ENCODE peak calls at places on chromosomes 2 and 18, in ten cellular contexts. One of them, this sample, is unnamed.

GRCh38 chr2:41595235-41595634 is 452.6 kb upstream of the PKDCC start:
- DNase-seq in PC-9: no peak
- DNase-seq in DMS153: no peak
- DNase-seq in IMR-90: no peak
- DNase-seq in lung microvascular endothelial cell: no peak
- DNase-seq in fibroblast of the aortic adventitia: peak; percentile 36
- DNase-seq in NCI-H1417 treated with DMSO at 0.1 percent for 48 hours: no peak
- DNase-seq in GM20000: no peak
- DNase-seq in psoas muscle: no peak
- DNase-seq in activated CD4-positive, alpha-beta T cell treated with anti-CD3 and anti-CD28 coated beads, Interleukin-2, amount 50 U/mL, for 1 hour: no peak
- DNase-seq in this sample: no peak

GRCh38 chr18:66495844-66496243 is 108.0 kb downstream of the CDH19 start:
- DNase-seq in fibroblast of the aortic adventitia: no peak
- DNase-seq in IMR-90: no peak
- DNase-seq in psoas muscle: peak; percentile 20
- DNase-seq in DMS153: no peak
- DNase-seq in GM20000: peak; percentile 14
- DNase-seq in lung microvascular endothelial cell: peak; percentile 79
- DNase-seq in PC-9: peak; percentile 55
- DNase-seq in activated CD4-positive, alpha-beta T cell treated with anti-CD3 and anti-CD28 coated beads, Interleukin-2, amount 50 U/mL, for 1 hour: no peak
- DNase-seq in NCI-H1417 treated with DMSO at 0.1 percent for 48 hours: peak; percentile 67
- DNase-seq in this sample: no peak

GRCh38 chr2:109438773-109439191 is 175.0 kb downstream of the SEPTIN10 start:
- DNase-seq in IMR-90: peak; percentile 86
- DNase-seq in activated CD4-positive, alpha-beta T cell treated with anti-CD3 and anti-CD28 coated beads, Interleukin-2, amount 50 U/mL, for 1 hour: no peak
- DNase-seq in lung microvascular endothelial cell: peak; percentile 51
- DNase-seq in psoas muscle: peak; percentile 63
- DNase-seq in fibroblast of the aortic adventitia: peak; percentile 83
- DNase-seq in NCI-H1417 treated with DMSO at 0.1 percent for 48 hours: no peak
- DNase-seq in PC-9: peak; percentile 19
- DNase-seq in DMS153: no peak
- DNase-seq in GM20000: no peak
- DNase-seq in this sample: no peak

GRCh38 chr2:172901913-172902312 is 166.3 kb downstream of the RAPGEF4 start:
- DNase-seq in NCI-H1417 treated with DMSO at 0.1 percent for 48 hours: no peak
- DNase-seq in IMR-90: no peak
- DNase-seq in GM20000: no peak
- DNase-seq in fibroblast of the aortic adventitia: no peak
- DNase-seq in psoas muscle: no peak
- DNase-seq in PC-9: no peak
- DNase-seq in DMS153: no peak
- DNase-seq in lung microvascular endothelial cell: no peak
- DNase-seq in activated CD4-positive, alpha-beta T cell treated with anti-CD3 and anti-CD28 coated beads, Interleukin-2, amount 50 U/mL, for 1 hour: no peak
- DNase-seq in this sample: no peak

GRCh38 chr2:47414682-47415458 is 11.9 kb downstream of the MSH2 start:
- DNase-seq in IMR-90: no peak
- DNase-seq in lung microvascular endothelial cell: no peak
- DNase-seq in fibroblast of the aortic adventitia: no peak
- DNase-seq in psoas muscle: no peak
- DNase-seq in GM20000: no peak
- DNase-seq in DMS153: no peak
- DNase-seq in PC-9: no peak
- DNase-seq in NCI-H1417 treated with DMSO at 0.1 percent for 48 hours: no peak
- DNase-seq in activated CD4-positive, alpha-beta T cell treated with anti-CD3 and anti-CD28 coated beads, Interleukin-2, amount 50 U/mL, for 1 hour: no peak
- DNase-seq in this sample: no peak

GRCh38 chr2:201257381-201257940 is 2.9 kb upstream of the CASP8 start:
- DNase-seq in lung microvascular endothelial cell: no peak
- DNase-seq in PC-9: peak; percentile 65
- DNase-seq in psoas muscle: peak; percentile 31
- DNase-seq in IMR-90: peak; percentile 5
- DNase-seq in DMS153: peak; percentile 61
- DNase-seq in GM20000: peak; percentile 53
- DNase-seq in activated CD4-positive, alpha-beta T cell treated with anti-CD3 and anti-CD28 coated beads, Interleukin-2, amount 50 U/mL, for 1 hour: peak; percentile 50
- DNase-seq in fibroblast of the aortic adventitia: no peak
- DNase-seq in NCI-H1417 treated with DMSO at 0.1 percent for 48 hours: no peak
- DNase-seq in this sample: peak; percentile 68

GRCh38 chr2:189521686-189522434 is 58.7 kb downstream of the SLC40A1 start:
- DNase-seq in PC-9: no peak
- DNase-seq in fibroblast of the aortic adventitia: peak; percentile 15
- DNase-seq in lung microvascular endothelial cell: no peak
- DNase-seq in activated CD4-positive, alpha-beta T cell treated with anti-CD3 and anti-CD28 coated beads, Interleukin-2, amount 50 U/mL, for 1 hour: no peak
- DNase-seq in NCI-H1417 treated with DMSO at 0.1 percent for 48 hours: no peak
- DNase-seq in psoas muscle: no peak
- DNase-seq in IMR-90: peak; percentile 56
- DNase-seq in DMS153: no peak
- DNase-seq in GM20000: no peak
- DNase-seq in this sample: no peak

GRCh38 chr2:160581448-160581847 is 87.8 kb upstream of the RBMS1 start:
- DNase-seq in fibroblast of the aortic adventitia: no peak
- DNase-seq in GM20000: no peak
- DNase-seq in IMR-90: no peak
- DNase-seq in DMS153: no peak
- DNase-seq in activated CD4-positive, alpha-beta T cell treated with anti-CD3 and anti-CD28 coated beads, Interleukin-2, amount 50 U/mL, for 1 hour: no peak
- DNase-seq in NCI-H1417 treated with DMSO at 0.1 percent for 48 hours: no peak
- DNase-seq in psoas muscle: no peak
- DNase-seq in PC-9: no peak
- DNase-seq in lung microvascular endothelial cell: peak; percentile 15
- DNase-seq in this sample: no peak

GRCh38 chr2:195318440-195319111 is 338.4 kb upstream of the SLC39A10 start:
- DNase-seq in lung microvascular endothelial cell: peak; percentile 50
- DNase-seq in PC-9: peak; percentile 19
- DNase-seq in fibroblast of the aortic adventitia: peak; percentile 69
- DNase-seq in NCI-H1417 treated with DMSO at 0.1 percent for 48 hours: no peak
- DNase-seq in psoas muscle: no peak
- DNase-seq in IMR-90: peak; percentile 37
- DNase-seq in DMS153: peak; percentile 57
- DNase-seq in GM20000: peak; percentile 42
- DNase-seq in activated CD4-positive, alpha-beta T cell treated with anti-CD3 and anti-CD28 coated beads, Interleukin-2, amount 50 U/mL, for 1 hour: peak; percentile 39
- DNase-seq in this sample: peak; percentile 13

GRCh38 chr2:191113761-191114160 is 37.0 kb downstream of the STAT4 start:
- DNase-seq in fibroblast of the aortic adventitia: no peak
- DNase-seq in DMS153: no peak
- DNase-seq in NCI-H1417 treated with DMSO at 0.1 percent for 48 hours: no peak
- DNase-seq in PC-9: no peak
- DNase-seq in psoas muscle: no peak
- DNase-seq in IMR-90: no peak
- DNase-seq in lung microvascular endothelial cell: no peak
- DNase-seq in GM20000: no peak
- DNase-seq in activated CD4-positive, alpha-beta T cell treated with anti-CD3 and anti-CD28 coated beads, Interleukin-2, amount 50 U/mL, for 1 hour: no peak
- DNase-seq in this sample: peak; percentile 45

GRCh38 chr2:164073053-164073757 is 337.4 kb upstream of the FIGN start:
- DNase-seq in activated CD4-positive, alpha-beta T cell treated with anti-CD3 and anti-CD28 coated beads, Interleukin-2, amount 50 U/mL, for 1 hour: no peak
- DNase-seq in lung microvascular endothelial cell: no peak
- DNase-seq in GM20000: no peak
- DNase-seq in DMS153: no peak
- DNase-seq in PC-9: no peak
- DNase-seq in NCI-H1417 treated with DMSO at 0.1 percent for 48 hours: no peak
- DNase-seq in IMR-90: no peak
- DNase-seq in psoas muscle: no peak
- DNase-seq in fibroblast of the aortic adventitia: no peak
- DNase-seq in this sample: no peak

GRCh38 chr2:138782378-138782777 is 2.2 kb upstream of the NXPH2 start:
- DNase-seq in PC-9: no peak
- DNase-seq in DMS153: no peak
- DNase-seq in lung microvascular endothelial cell: no peak
- DNase-seq in psoas muscle: no peak
- DNase-seq in activated CD4-positive, alpha-beta T cell treated with anti-CD3 and anti-CD28 coated beads, Interleukin-2, amount 50 U/mL, for 1 hour: no peak
- DNase-seq in fibroblast of the aortic adventitia: no peak
- DNase-seq in GM20000: no peak
- DNase-seq in NCI-H1417 treated with DMSO at 0.1 percent for 48 hours: no peak
- DNase-seq in IMR-90: no peak
- DNase-seq in this sample: no peak

GRCh38 chr2:20449501-20450200 is 2.8 kb downstream of the RHOB start:
- DNase-seq in DMS153: no peak
- DNase-seq in psoas muscle: no peak
- DNase-seq in activated CD4-positive, alpha-beta T cell treated with anti-CD3 and anti-CD28 coated beads, Interleukin-2, amount 50 U/mL, for 1 hour: no peak
- DNase-seq in IMR-90: peak; percentile 46
- DNase-seq in PC-9: no peak
- DNase-seq in fibroblast of the aortic adventitia: peak; percentile 60
- DNase-seq in lung microvascular endothelial cell: peak; percentile 51
- DNase-seq in NCI-H1417 treated with DMSO at 0.1 percent for 48 hours: no peak
- DNase-seq in GM20000: no peak
- DNase-seq in this sample: no peak

GRCh38 chr18:28185121-28185520 is 8.2 kb upstream of the CDH2 start:
- DNase-seq in NCI-H1417 treated with DMSO at 0.1 percent for 48 hours: no peak
- DNase-seq in IMR-90: no peak
- DNase-seq in PC-9: no peak
- DNase-seq in psoas muscle: no peak
- DNase-seq in activated CD4-positive, alpha-beta T cell treated with anti-CD3 and anti-CD28 coated beads, Interleukin-2, amount 50 U/mL, for 1 hour: no peak
- DNase-seq in GM20000: no peak
- DNase-seq in DMS153: no peak
- DNase-seq in fibroblast of the aortic adventitia: no peak
- DNase-seq in lung microvascular endothelial cell: no peak
- DNase-seq in this sample: no peak

GRCh38 chr2:18473241-18473841 is 87.1 kb downstream of the RDH14 start:
- DNase-seq in psoas muscle: peak; percentile 34
- DNase-seq in NCI-H1417 treated with DMSO at 0.1 percent for 48 hours: no peak
- DNase-seq in fibroblast of the aortic adventitia: peak; percentile 92
- DNase-seq in DMS153: no peak
- DNase-seq in GM20000: no peak
- DNase-seq in IMR-90: peak; percentile 96
- DNase-seq in activated CD4-positive, alpha-beta T cell treated with anti-CD3 and anti-CD28 coated beads, Interleukin-2, amount 50 U/mL, for 1 hour: no peak
- DNase-seq in lung microvascular endothelial cell: no peak
- DNase-seq in PC-9: no peak
- DNase-seq in this sample: no peak

GRCh38 chr2:224145751-224146355 is 106.8 kb upstream of the SERPINE2 start:
- DNase-seq in lung microvascular endothelial cell: peak; percentile 96
- DNase-seq in DMS153: no peak
- DNase-seq in IMR-90: peak; percentile 80
- DNase-seq in fibroblast of the aortic adventitia: peak; percentile 91
- DNase-seq in GM20000: no peak
- DNase-seq in psoas muscle: peak; percentile 16
- DNase-seq in PC-9: peak; percentile 36
- DNase-seq in activated CD4-positive, alpha-beta T cell treated with anti-CD3 and anti-CD28 coated beads, Interleukin-2, amount 50 U/mL, for 1 hour: no peak
- DNase-seq in NCI-H1417 treated with DMSO at 0.1 percent for 48 hours: no peak
- DNase-seq in this sample: no peak

GRCh38 chr2:78979380-78980238 is 45.9 kb upstream of the REG3G start:
- DNase-seq in IMR-90: no peak
- DNase-seq in PC-9: peak; percentile 27
- DNase-seq in lung microvascular endothelial cell: peak; percentile 40
- DNase-seq in activated CD4-positive, alpha-beta T cell treated with anti-CD3 and anti-CD28 coated beads, Interleukin-2, amount 50 U/mL, for 1 hour: no peak
- DNase-seq in GM20000: peak; percentile 50
- DNase-seq in NCI-H1417 treated with DMSO at 0.1 percent for 48 hours: no peak
- DNase-seq in DMS153: no peak
- DNase-seq in psoas muscle: peak; percentile 20
- DNase-seq in fibroblast of the aortic adventitia: peak; percentile 4
- DNase-seq in this sample: no peak

GRCh38 chr2:162221064-162221463 is 22.2 kb downstream of the FAP start:
- DNase-seq in fibroblast of the aortic adventitia: peak; percentile 77
- DNase-seq in DMS153: no peak
- DNase-seq in activated CD4-positive, alpha-beta T cell treated with anti-CD3 and anti-CD28 coated beads, Interleukin-2, amount 50 U/mL, for 1 hour: peak; percentile 44
- DNase-seq in lung microvascular endothelial cell: peak; percentile 65
- DNase-seq in PC-9: peak; percentile 41
- DNase-seq in psoas muscle: peak; percentile 65
- DNase-seq in GM20000: peak; percentile 73
- DNase-seq in NCI-H1417 treated with DMSO at 0.1 percent for 48 hours: no peak
- DNase-seq in IMR-90: peak; percentile 55
- DNase-seq in this sample: peak; percentile 18

GRCh38 chr18:68449292-68449691 is 265.6 kb downstream of the TMX3 start:
- DNase-seq in activated CD4-positive, alpha-beta T cell treated with anti-CD3 and anti-CD28 coated beads, Interleukin-2, amount 50 U/mL, for 1 hour: no peak
- DNase-seq in PC-9: no peak
- DNase-seq in DMS153: no peak
- DNase-seq in psoas muscle: no peak
- DNase-seq in fibroblast of the aortic adventitia: peak; percentile 90
- DNase-seq in lung microvascular endothelial cell: no peak
- DNase-seq in IMR-90: peak; percentile 86
- DNase-seq in NCI-H1417 treated with DMSO at 0.1 percent for 48 hours: no peak
- DNase-seq in GM20000: no peak
- DNase-seq in this sample: no peak

GRCh38 chr18:59695551-59695950 is 1.7 kb downstream of the CCBE1 start:
- DNase-seq in lung microvascular endothelial cell: no peak
- DNase-seq in PC-9: no peak
- DNase-seq in IMR-90: no peak
- DNase-seq in GM20000: no peak
- DNase-seq in DMS153: no peak
- DNase-seq in NCI-H1417 treated with DMSO at 0.1 percent for 48 hours: no peak
- DNase-seq in fibroblast of the aortic adventitia: no peak
- DNase-seq in psoas muscle: no peak
- DNase-seq in activated CD4-positive, alpha-beta T cell treated with anti-CD3 and anti-CD28 coated beads, Interleukin-2, amount 50 U/mL, for 1 hour: no peak
- DNase-seq in this sample: no peak

GRCh38 chr2:224722250-224722649 is 6.1 kb upstream of the CCDC195 start:
- DNase-seq in PC-9: peak; percentile 6
- DNase-seq in activated CD4-positive, alpha-beta T cell treated with anti-CD3 and anti-CD28 coated beads, Interleukin-2, amount 50 U/mL, for 1 hour: no peak
- DNase-seq in DMS153: no peak
- DNase-seq in psoas muscle: no peak
- DNase-seq in NCI-H1417 treated with DMSO at 0.1 percent for 48 hours: no peak
- DNase-seq in GM20000: no peak
- DNase-seq in fibroblast of the aortic adventitia: peak; percentile 6
- DNase-seq in IMR-90: peak; percentile 26
- DNase-seq in lung microvascular endothelial cell: no peak
- DNase-seq in this sample: no peak

GRCh38 chr2:72115361-72116080 is 32.1 kb downstream of the CYP26B1 start:
- DNase-seq in NCI-H1417 treated with DMSO at 0.1 percent for 48 hours: no peak
- DNase-seq in activated CD4-positive, alpha-beta T cell treated with anti-CD3 and anti-CD28 coated beads, Interleukin-2, amount 50 U/mL, for 1 hour: no peak
- DNase-seq in psoas muscle: peak; percentile 70
- DNase-seq in GM20000: no peak
- DNase-seq in DMS153: no peak
- DNase-seq in PC-9: peak; percentile 99
- DNase-seq in lung microvascular endothelial cell: peak; percentile 18
- DNase-seq in IMR-90: peak; percentile 73
- DNase-seq in fibroblast of the aortic adventitia: peak; percentile 87
- DNase-seq in this sample: no peak

GRCh38 chr2:110115291-110116032 is at the start of gene MALL:
- DNase-seq in NCI-H1417 treated with DMSO at 0.1 percent for 48 hours: no peak
- DNase-seq in lung microvascular endothelial cell: peak; percentile 77
- DNase-seq in fibroblast of the aortic adventitia: peak; percentile 60
- DNase-seq in DMS153: peak; percentile 56
- DNase-seq in PC-9: peak; percentile 77
- DNase-seq in IMR-90: no peak
- DNase-seq in activated CD4-positive, alpha-beta T cell treated with anti-CD3 and anti-CD28 coated beads, Interleukin-2, amount 50 U/mL, for 1 hour: no peak
- DNase-seq in GM20000: no peak
- DNase-seq in psoas muscle: no peak
- DNase-seq in this sample: no peak

GRCh38 chr2:27356056-27356381 is 545 bp downstream of the GTF3C2 start:
- DNase-seq in psoas muscle: peak; percentile 61
- DNase-seq in GM20000: no peak
- DNase-seq in lung microvascular endothelial cell: peak; percentile 68
- DNase-seq in DMS153: no peak
- DNase-seq in fibroblast of the aortic adventitia: peak; percentile 43
- DNase-seq in IMR-90: peak; percentile 53
- DNase-seq in activated CD4-positive, alpha-beta T cell treated with anti-CD3 and anti-CD28 coated beads, Interleukin-2, amount 50 U/mL, for 1 hour: no peak
- DNase-seq in PC-9: peak; percentile 63
- DNase-seq in NCI-H1417 treated with DMSO at 0.1 percent for 48 hours: no peak
- DNase-seq in this sample: no peak

GRCh38 chr2:222264791-222265320 is 33.9 kb downstream of the PAX3 start:
- DNase-seq in GM20000: no peak
- DNase-seq in PC-9: no peak
- DNase-seq in DMS153: no peak
- DNase-seq in activated CD4-positive, alpha-beta T cell treated with anti-CD3 and anti-CD28 coated beads, Interleukin-2, amount 50 U/mL, for 1 hour: no peak
- DNase-seq in IMR-90: no peak
- DNase-seq in lung microvascular endothelial cell: no peak
- DNase-seq in NCI-H1417 treated with DMSO at 0.1 percent for 48 hours: no peak
- DNase-seq in psoas muscle: no peak
- DNase-seq in fibroblast of the aortic adventitia: no peak
- DNase-seq in this sample: no peak

GRCh38 chr2:72913531-72914225 is 3.6 kb upstream of the EMX1 start:
- DNase-seq in IMR-90: no peak
- DNase-seq in lung microvascular endothelial cell: no peak
- DNase-seq in DMS153: no peak
- DNase-seq in NCI-H1417 treated with DMSO at 0.1 percent for 48 hours: no peak
- DNase-seq in GM20000: peak; percentile 6
- DNase-seq in activated CD4-positive, alpha-beta T cell treated with anti-CD3 and anti-CD28 coated beads, Interleukin-2, amount 50 U/mL, for 1 hour: no peak
- DNase-seq in fibroblast of the aortic adventitia: no peak
- DNase-seq in PC-9: no peak
- DNase-seq in psoas muscle: no peak
- DNase-seq in this sample: no peak

GRCh38 chr2:146817613-146818012 is 1027.2 kb upstream of the ACVR2A start:
- DNase-seq in activated CD4-positive, alpha-beta T cell treated with anti-CD3 and anti-CD28 coated beads, Interleukin-2, amount 50 U/mL, for 1 hour: no peak
- DNase-seq in GM20000: no peak
- DNase-seq in lung microvascular endothelial cell: no peak
- DNase-seq in IMR-90: no peak
- DNase-seq in NCI-H1417 treated with DMSO at 0.1 percent for 48 hours: no peak
- DNase-seq in fibroblast of the aortic adventitia: no peak
- DNase-seq in PC-9: no peak
- DNase-seq in DMS153: no peak
- DNase-seq in psoas muscle: no peak
- DNase-seq in this sample: no peak

GRCh38 chr2:189673661-189674373 is 653 bp upstream of the ANKAR start:
- DNase-seq in GM20000: no peak
- DNase-seq in psoas muscle: no peak
- DNase-seq in NCI-H1417 treated with DMSO at 0.1 percent for 48 hours: no peak
- DNase-seq in fibroblast of the aortic adventitia: no peak
- DNase-seq in PC-9: no peak
- DNase-seq in activated CD4-positive, alpha-beta T cell treated with anti-CD3 and anti-CD28 coated beads, Interleukin-2, amount 50 U/mL, for 1 hour: no peak
- DNase-seq in lung microvascular endothelial cell: peak; percentile 8
- DNase-seq in IMR-90: no peak
- DNase-seq in DMS153: no peak
- DNase-seq in this sample: peak; percentile 6

This sample was measured in CD4-positive, CD25-positive, alpha-beta regulatory T cell.